ENCODE peak calls at places on chromosomes 4 and X, in four cellular contexts. W, L, X and V are unnamed samples.

GRCh38 chr4:11261066-11261850 is 167.4 kb downstream of the HS3ST1 start:
- DNase-seq in L (no peak), W (no peak), X (no peak), V (no peak)

GRCh38 chr4:109690690-109691410 is 12.4 kb downstream of the CASP6 start:
- DNase-seq in L (no peak), W (no peak), X (peak), V (no peak)

GRCh38 chr4:1099684-1100335 is 13.6 kb downstream of the RNF212 start:
- DNase-seq in L (no peak), X (no peak), W (no peak), V (no peak)

GRCh38 chr4:71268156-71268555 is 70.7 kb upstream of the SLC4A4 start:
- DNase-seq in L (peak), X (no peak), W (no peak), V (no peak)

GRCh38 chr4:132384709-132385108 is 764.4 kb upstream of the PCDH10 start:
- DNase-seq in W (no peak), X (no peak), L (peak), V (no peak)

GRCh38 chr4:183876268-183876934 is 28.7 kb upstream of the STOX2 start:
- DNase-seq in X (no peak), L (peak), W (no peak), V (no peak)

GRCh38 chr4:123676550-123677229 is 280.1 kb downstream of the SPRY1 start:
- DNase-seq in W (no peak), X (no peak), L (peak), V (no peak)

GRCh38 chr4:22179124-22179874 is 230.7 kb upstream of the KCNIP4 start:
- DNase-seq in W (no peak), L (peak), X (no peak), V (no peak)

GRCh38 chrX:137566746-137567473 is 983 bp downstream of the ZIC3 start:
- DNase-seq in W (no peak), X (no peak), L (no peak), V (no peak)

GRCh38 chr4:169098054-169098896 is 88.2 kb upstream of the CBR4 start:
- DNase-seq in X (no peak), L (no peak), W (no peak), V (no peak)

DNA sequence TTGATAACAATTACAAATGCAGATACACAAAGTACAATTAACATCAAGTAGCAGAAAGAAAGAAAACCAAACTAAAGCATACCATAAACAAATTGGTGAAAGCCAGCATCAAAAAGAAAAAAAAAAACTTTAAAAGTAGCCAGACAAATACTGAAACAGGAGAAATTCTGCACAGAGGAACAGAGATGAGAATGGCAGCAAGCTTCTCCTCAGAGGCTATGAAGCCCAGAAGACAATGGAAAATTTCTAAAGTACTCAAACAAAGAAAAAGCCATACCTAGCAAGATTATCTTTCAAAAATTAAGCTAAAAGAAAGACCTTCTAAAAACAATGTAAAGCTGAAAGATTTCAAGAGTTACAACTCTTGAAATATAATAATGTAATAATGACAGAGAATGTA is 471.3 kb downstream of the SPOCK3 start:
- DNase-seq in L (no peak), X (no peak), W (no peak), V (no peak)
- TF ChIP-seq EZH2phosphoT487 in L (no peak), X (no peak), W (no peak), V (no peak)

GRCh38 chrX:2933125-2933900 is 4.2 kb upstream of the ARSD start:
- DNase-seq in W (no peak), L (peak), X (no peak), V (no peak)

GRCh38 chrX:2931612-2932011 is 2.5 kb upstream of the ARSD start:
- DNase-seq in X (no peak), W (no peak), L (no peak), V (no peak)

GRCh38 chrX:2934715-2935363 is 5.7 kb upstream of the ARSD start:
- DNase-seq in L (no peak), X (no peak), W (no peak), V (no peak)

GRCh38 chrX:2931155-2931554 is 2.0 kb upstream of the ARSD start:
- DNase-seq in W (no peak), L (no peak), X (no peak), V (no peak)

DNA sequence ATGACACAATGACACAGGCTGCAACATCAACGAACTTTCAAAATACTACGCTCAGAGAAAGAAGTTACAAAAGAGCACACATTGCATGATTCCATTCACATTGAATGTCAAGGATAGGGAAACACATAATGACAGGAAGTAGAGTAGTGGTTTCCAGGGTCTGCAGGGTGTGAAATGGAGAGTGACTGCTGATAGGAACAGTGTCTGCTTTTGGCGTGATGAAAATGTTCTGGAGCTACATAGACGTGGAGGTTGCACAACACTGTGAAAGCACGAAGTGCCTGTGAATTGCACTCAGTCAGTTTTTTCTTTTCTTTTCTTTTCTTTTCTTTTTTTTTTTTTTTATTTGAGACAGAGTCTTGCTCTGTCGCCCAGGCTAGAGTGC is 6.2 kb upstream of the ARSD start:
- DNase-seq in X (no peak), L (no peak), W (no peak), V (no peak)
- TF ChIP-seq EZH2phosphoT487 in X (no peak), L (no peak), W (no peak), V (no peak)

GRCh38 chr4:77600521-77601451 is 4.8 kb upstream of the CXCL13 start:
- DNase-seq in W (peak), L (peak), X (peak), V (peak)
- TF ChIP-seq EZH2phosphoT487 in W (no peak), L (no peak), X (no peak), V (no peak)

GRCh38 chrX:40772290-40772689 is 36.9 kb upstream of the MED14 start:
- DNase-seq in X (no peak), L (peak), W (no peak), V (peak)
- TF ChIP-seq EZH2phosphoT487 in X (no peak), L (no peak), W (no peak), V (no peak)